ENCODE peak calls at places on chromosomes 1 and 21, in eight cellular contexts. F, U, D, H, G, A, X and W are unnamed samples.

GRCh38 chr21:39444406-39445145 is 1.0 kb downstream of the LCA5L start:
- DNase-seq in F (no peak), U (peak), D (peak), H (no peak), G (no peak), A (no peak), X (no peak), W (no peak)

GRCh38 chr1:24765308-24765988 is 20.2 kb downstream of the CLIC4 start:
- DNase-seq in F (no peak), U (peak), D (no peak), H (no peak), G (no peak), A (peak), X (no peak), W (no peak)

GRCh38 chr1:97137862-97138514 is 416.4 kb downstream of the PTBP2 start:
- DNase-seq in F (no peak), U (peak), D (peak), H (no peak), G (no peak), A (no peak), X (no peak), W (peak)

GRCh38 chr1:89962742-89963075 is 32.2 kb upstream of the ZNF326 start:
- DNase-seq in F (no peak), U (no peak), D (no peak), H (no peak), G (no peak), A (no peak), X (no peak), W (no peak)

GRCh38 chr1:175842545-175842944 is 99.2 kb upstream of the TNR start:
- DNase-seq in F (no peak), U (no peak), D (no peak), H (no peak), G (no peak), A (no peak), X (no peak), W (no peak)

GRCh38 chr1:26094076-26094669 is 17.5 kb upstream of the PDIK1L start:
- DNase-seq in F (no peak), U (peak), D (peak), H (no peak), G (no peak), A (no peak), X (no peak), W (no peak)

GRCh38 chr1:114986286-114986685 is 43.3 kb upstream of the TSHB start:
- DNase-seq in F (no peak), U (no peak), D (no peak), H (no peak), G (no peak), A (no peak), X (no peak), W (no peak)

GRCh38 chr1:157044326-157044725 is 1.2 kb downstream of the ARHGEF11 start:
- DNase-seq in F (no peak), U (no peak), D (peak), H (no peak), G (no peak), A (no peak), X (no peak), W (no peak)

GRCh38 chr1:97636941-97637340 is 283.9 kb downstream of the DPYD start:
- DNase-seq in F (no peak), U (no peak), D (no peak), H (no peak), G (no peak), A (no peak), X (no peak), W (no peak)

GRCh38 chr1:5970623-5971273 is 21.5 kb downstream of the NPHP4 start:
- DNase-seq in F (no peak), U (no peak), D (no peak), H (no peak), G (no peak), A (no peak), X (no peak), W (no peak)

GRCh38 chr1:27044613-27045091 is 32.0 kb upstream of the TENT5B start:
- DNase-seq in F (peak), U (peak), D (peak), H (peak), G (peak), A (peak), X (peak), W (peak)

GRCh38 chr1:164645921-164646320 is 86.9 kb downstream of the PBX1 start:
- DNase-seq in F (no peak), U (no peak), D (no peak), H (no peak), G (no peak), A (no peak), X (no peak), W (no peak)

GRCh38 chr1:164649146-164649545 is 90.2 kb downstream of the PBX1 start:
- DNase-seq in F (no peak), U (no peak), D (no peak), H (no peak), G (no peak), A (no peak), X (no peak), W (no peak)

GRCh38 chr1:164647211-164647610 is 88.2 kb downstream of the PBX1 start:
- DNase-seq in F (no peak), U (peak), D (peak), H (no peak), G (no peak), A (no peak), X (no peak), W (peak)

GRCh38 chr1:164651378-164651951 is 92.5 kb downstream of the PBX1 start:
- DNase-seq in F (no peak), U (no peak), D (no peak), H (no peak), G (no peak), A (no peak), X (no peak), W (peak)

DNA sequence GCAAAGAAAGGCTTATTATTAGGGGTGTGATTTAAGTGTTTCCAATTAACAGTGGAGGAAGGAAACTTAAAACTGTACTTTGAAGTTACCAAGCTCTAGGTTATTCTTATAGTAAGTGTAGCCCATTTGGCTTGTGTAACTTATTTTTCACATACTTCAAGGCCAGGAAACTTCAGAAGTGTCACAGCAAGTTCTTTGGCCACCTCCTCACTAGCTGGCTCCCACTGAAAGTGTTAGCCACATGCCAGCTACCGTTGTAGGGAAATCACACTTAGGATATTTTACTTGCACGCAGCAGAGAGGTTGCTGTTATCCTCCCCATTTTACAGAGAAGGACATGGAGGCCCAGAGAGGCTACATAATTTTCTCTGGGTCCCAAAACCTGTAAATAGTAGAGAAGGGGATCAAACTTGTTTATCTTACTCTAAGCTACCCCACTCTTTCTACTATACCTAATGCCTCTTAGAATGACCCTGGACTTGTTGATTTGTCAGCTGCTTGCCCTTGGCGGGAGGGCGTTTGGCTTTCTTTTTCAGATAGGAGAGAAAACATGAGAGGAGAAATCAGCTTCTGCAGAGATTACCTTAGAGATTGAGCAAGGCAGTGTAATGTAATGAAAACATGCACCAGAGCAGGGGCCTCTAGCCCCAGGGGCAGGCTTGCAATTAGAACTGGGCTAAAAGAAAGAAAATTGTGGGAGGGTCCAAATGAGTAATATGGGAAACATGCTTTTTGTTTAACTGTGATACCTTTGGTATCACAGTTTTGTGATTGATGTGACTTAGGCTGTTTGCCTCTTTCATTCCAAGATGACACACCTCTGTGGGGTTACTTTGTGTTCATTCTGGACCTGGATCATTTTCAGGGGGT is 89.5 kb downstream of the PBX1 start:
- DNase-seq in F (no peak), U (peak), D (no peak), H (no peak), G (no peak), A (no peak), X (no peak), W (no peak)
- H3K4me3 ChIP-seq in F (no peak), U (no peak), D (no peak), H (no peak), G (no peak), A (no peak), X (no peak), W (no peak)

GRCh38 chr1:93566227-93566626 is 115.4 kb downstream of the BCAR3 start:
- DNase-seq in F (no peak), U (no peak), D (no peak), H (no peak), G (no peak), A (no peak), X (no peak), W (no peak)
- H3K27ac ChIP-seq in F (no peak), U (no peak), D (peak), H (peak), G (no peak), A (peak), X (no peak), W (no peak)

GRCh38 chr1:80403472-80403893 is 1397.0 kb upstream of the ADGRL4 start:
- DNase-seq in F (no peak), U (no peak), D (no peak), H (no peak), G (no peak), A (no peak), X (no peak), W (no peak)

GRCh38 chr1:80401757-80402156 is 1395.2 kb upstream of the ADGRL4 start:
- DNase-seq in F (no peak), U (no peak), D (no peak), H (no peak), G (no peak), A (no peak), X (no peak), W (no peak)

DNA sequence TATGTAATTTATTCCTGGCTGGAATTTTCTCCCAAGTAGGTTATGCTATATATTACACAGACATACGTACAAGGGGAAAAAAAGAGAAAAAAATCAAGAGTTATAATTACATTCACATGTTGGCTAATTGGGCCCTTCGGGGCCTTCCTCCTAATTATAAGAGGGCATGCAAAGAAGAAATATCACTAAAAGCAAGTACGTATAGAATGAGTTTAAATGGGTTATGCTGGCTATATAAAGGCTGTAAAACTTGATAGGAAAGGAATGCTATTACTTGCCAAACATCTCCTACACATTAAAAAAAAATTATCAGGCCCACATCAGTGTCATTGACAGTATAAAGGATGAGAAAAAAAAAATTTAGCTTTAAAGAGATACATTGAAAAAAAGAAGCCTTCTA is 1396.1 kb upstream of the ADGRL4 start:
- DNase-seq in F (no peak), U (no peak), D (no peak), H (no peak), G (no peak), A (no peak), X (no peak), W (no peak)
- H3K4me3 ChIP-seq in F (no peak), U (no peak), D (no peak), H (no peak), G (no peak), A (no peak), X (no peak), W (no peak)

GRCh38 chr1:223030871-223031270 is 112.2 kb downstream of the TLR5 start:
- DNase-seq in F (no peak), U (peak), D (peak), H (no peak), G (no peak), A (no peak), X (no peak), W (no peak)

GRCh38 chr1:223033658-223034057 is 109.4 kb downstream of the TLR5 start:
- DNase-seq in F (no peak), U (no peak), D (no peak), H (no peak), G (no peak), A (no peak), X (no peak), W (no peak)

GRCh38 chr1:223031690-223032601 is 111.1 kb downstream of the TLR5 start:
- DNase-seq in F (no peak), U (peak), D (no peak), H (peak), G (no peak), A (no peak), X (peak), W (no peak)

GRCh38 chr1:223034270-223034798 is 108.7 kb downstream of the TLR5 start:
- DNase-seq in F (no peak), U (no peak), D (no peak), H (no peak), G (no peak), A (no peak), X (no peak), W (no peak)

GRCh38 chr1:223029985-223030769 is 112.9 kb downstream of the TLR5 start:
- DNase-seq in F (no peak), U (peak), D (peak), H (no peak), G (no peak), A (no peak), X (no peak), W (no peak)
- H3K27ac ChIP-seq in F (no peak), U (peak), D (peak), H (no peak), G (no peak), A (no peak), X (no peak), W (no peak)

GRCh38 chr1:184930232-184930631 is 44.1 kb downstream of the NIBAN1 start:
- DNase-seq in F (no peak), U (no peak), D (no peak), H (no peak), G (no peak), A (no peak), X (no peak), W (no peak)
- H3K4me3 ChIP-seq in F (no peak), U (no peak), D (no peak), H (no peak), G (no peak), A (no peak), X (no peak), W (no peak)

GRCh38 chr1:40057310-40058030 is 16.9 kb downstream of the CAP1 start:
- DNase-seq in F (no peak), U (peak), D (no peak), H (no peak), G (no peak), A (no peak), X (no peak), W (no peak)

GRCh38 chr1:40056519-40057309 is 16.2 kb downstream of the CAP1 start:
- DNase-seq in F (no peak), U (no peak), D (no peak), H (no peak), G (no peak), A (no peak), X (no peak), W (no peak)

GRCh38 chr1:40058453-40059291 is 18.1 kb downstream of the CAP1 start:
- DNase-seq in F (no peak), U (no peak), D (no peak), H (no peak), G (no peak), A (no peak), X (no peak), W (no peak)

GRCh38 chr1:40059292-40059959 is 18.9 kb downstream of the CAP1 start:
- DNase-seq in F (no peak), U (peak), D (peak), H (no peak), G (no peak), A (no peak), X (no peak), W (peak)

GRCh38 chr1:40058097-40058452 is 17.5 kb downstream of the CAP1 start:
- DNase-seq in F (no peak), U (no peak), D (no peak), H (no peak), G (no peak), A (no peak), X (no peak), W (no peak)
- H3K27ac ChIP-seq in F (no peak), U (no peak), D (peak), H (peak), G (peak), A (peak), X (no peak), W (peak)

DNA sequence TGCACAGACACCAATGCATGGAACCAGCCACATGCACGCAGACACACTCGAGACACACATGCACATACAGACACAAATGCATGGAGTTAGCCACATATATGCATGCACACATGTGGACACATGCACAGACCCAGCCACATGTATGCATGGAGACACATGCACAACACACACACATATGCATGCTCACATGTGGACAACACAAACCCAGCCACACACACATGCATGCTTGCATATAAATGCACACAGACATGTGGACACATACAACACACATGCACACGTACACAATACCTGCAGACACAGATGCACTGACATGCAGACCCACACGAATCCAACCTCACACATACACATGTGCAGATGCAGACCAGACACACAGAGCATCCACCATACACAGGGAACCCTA is 31.1 kb downstream of the WNT9A start:
- DNase-seq in F (no peak), U (no peak), D (no peak), H (no peak), G (no peak), A (no peak), X (no peak), W (no peak)
- H3K4me3 ChIP-seq in F (no peak), U (no peak), D (no peak), H (no peak), G (no peak), A (no peak), X (no peak), W (no peak)

DNA sequence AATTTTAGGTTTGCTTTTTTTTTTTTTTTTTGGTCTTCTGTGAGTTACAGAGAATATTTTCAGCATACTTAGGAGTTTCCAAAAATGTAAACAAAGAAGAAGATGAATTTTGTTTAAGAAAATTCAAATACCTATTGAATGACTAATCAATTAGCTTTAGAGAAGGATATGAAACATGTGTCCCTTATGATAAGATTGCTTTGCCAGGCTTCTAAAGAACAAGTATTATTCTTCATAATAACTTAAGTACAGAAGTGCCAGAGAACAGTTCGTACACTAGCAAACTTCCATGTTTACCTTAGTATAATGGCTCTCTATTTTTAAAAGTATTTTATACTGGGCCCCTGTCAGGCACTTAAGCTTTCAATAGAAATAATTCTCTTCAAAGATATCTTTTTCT is 1191.0 kb upstream of the NCAM2 start:
- DNase-seq in F (no peak), U (no peak), D (no peak), H (no peak), G (no peak), A (no peak), X (no peak), W (no peak)
- H3K27ac ChIP-seq in F (no peak), U (no peak), D (no peak), H (no peak), G (no peak), A (no peak), X (no peak), W (no peak)

GRCh38 chr21:44293551-44294231 is 6.2 kb upstream of the PFKL start:
- DNase-seq in F (no peak), U (no peak), D (no peak), H (no peak), G (no peak), A (no peak), X (no peak), W (no peak)
- H3K4me3 ChIP-seq in F (no peak), U (no peak), D (no peak), H (no peak), G (no peak), A (no peak), X (no peak), W (no peak)

GRCh38 chr1:202014915-202015676 is 4.7 kb downstream of the ELF3 start:
- DNase-seq in F (no peak), U (no peak), D (no peak), H (no peak), G (no peak), A (no peak), X (no peak), W (peak)

GRCh38 chr1:202015677-202015952 is 5.2 kb downstream of the ELF3 start:
- DNase-seq in F (no peak), U (no peak), D (no peak), H (no peak), G (no peak), A (no peak), X (no peak), W (peak)

GRCh38 chr1:202016717-202017384 is 6.5 kb downstream of the ELF3 start:
- DNase-seq in F (no peak), U (no peak), D (no peak), H (no peak), G (no peak), A (no peak), X (no peak), W (peak)

GRCh38 chr1:202017385-202018225 is 7.2 kb downstream of the ELF3 start:
- DNase-seq in F (no peak), U (peak), D (peak), H (no peak), G (peak), A (no peak), X (no peak), W (peak)

GRCh38 chr1:202016022-202016624 is 5.7 kb downstream of the ELF3 start:
- DNase-seq in F (peak), U (no peak), D (no peak), H (no peak), G (no peak), A (no peak), X (no peak), W (peak)
- H3K27ac ChIP-seq in F (no peak), U (no peak), D (no peak), H (no peak), G (peak), A (no peak), X (no peak), W (peak)